ENCODE peak calls at places on chromosomes 3 and 15, in five cellular contexts. J is HTR-8/SVneo, I is GDM1, M is LoVo, H is hepatic stellate cell. Y is an unnamed sample.

GRCh38 chr3:195036203-195037016 is 234.5 kb downstream of the XXYLT1 start:
- DNase-seq in I (no peak), M (no peak), H (no peak), J (no peak), Y (no peak)

GRCh38 chr3:28940530-28940929 is 340.3 kb upstream of the RBMS3 start:
- DNase-seq in H (peak), M (no peak), I (no peak), J (peak), Y (peak)

GRCh38 chr3:48187579-48188265 is 495 bp downstream of the CDC25A start:
- DNase-seq in M (peak), I (no peak), J (no peak), H (peak), Y (no peak)

GRCh38 chr3:127637546-127637945 is 8.6 kb downstream of the PODXL2 start:
- DNase-seq in H (no peak), I (peak), M (no peak), J (no peak), Y (no peak)

GRCh38 chr3:3798641-3799113 is 554 bp upstream of the LRRN1 start:
- DNase-seq in J (no peak), H (no peak), I (no peak), M (no peak), Y (no peak)

GRCh38 chr15:73021139-73021621 is 31.1 kb upstream of the NEO1 start:
- DNase-seq in H (no peak), J (no peak), I (no peak), M (no peak), Y (no peak)

GRCh38 chr3:45486926-45487325 is 98.5 kb downstream of the LARS2 start:
- DNase-seq in I (no peak), J (no peak), M (no peak), H (no peak), Y (no peak)

GRCh38 chr3:3264796-3265195 is 85.3 kb upstream of the CRBN start:
- DNase-seq in M (no peak), I (no peak), H (no peak), J (no peak), Y (no peak)

GRCh38 chr3:23086366-23086765 is 116.8 kb upstream of the UBE2E2 start:
- DNase-seq in I (no peak), M (no peak), J (no peak), H (peak), Y (no peak)

GRCh38 chr3:124700880-124701684 is 29.2 kb upstream of the UMPS start:
- DNase-seq in I (no peak), M (no peak), H (no peak), J (no peak), Y (no peak)

GRCh38 chr3:15291589-15292541 is 40.5 kb downstream of the SH3BP5 start:
- DNase-seq in I (peak), H (no peak), M (no peak), J (no peak), Y (no peak)

GRCh38 chr3:48470286-48470685 is 23.7 kb downstream of the ATRIP start:
- DNase-seq in M (no peak), I (no peak), H (no peak), J (no peak), Y (no peak)

GRCh38 chr3:111498022-111498421 is 44.0 kb upstream of the CD96 start:
- DNase-seq in I (no peak), H (no peak), M (no peak), J (no peak), Y (no peak)

GRCh38 chr3:88912294-88913014 is 195.0 kb upstream of the EPHA3 start:
- DNase-seq in H (no peak), I (no peak), M (no peak), J (no peak), Y (no peak)

GRCh38 chr3:128281461-128282367 is 128.4 kb downstream of the EEFSEC start:
- DNase-seq in M (no peak), J (no peak), H (no peak), I (no peak), Y (no peak)

GRCh38 chr3:182967218-182968204 is 12.8 kb downstream of the DCUN1D1 start:
- DNase-seq in J (no peak), H (no peak), M (no peak), I (no peak), Y (no peak)

GRCh38 chr3:186258968-186259367 is 103.1 kb downstream of the DGKG start:
- DNase-seq in J (no peak), M (no peak), I (no peak), H (no peak), Y (no peak)

GRCh38 chr3:187773963-187774789 is 28.9 kb upstream of the BCL6 start:
- DNase-seq in H (no peak), M (no peak), J (no peak), I (peak), Y (no peak)

Y was measured in GM04504.